ENCODE peak calls at places on chromosome 15, in five cellular contexts. Y, T, A, B and J are unnamed samples.

GRCh38 chr15:87713405-87713995 is 543.0 kb downstream of the NTRK3 start:
- DNase-seq in Y (no peak), T (no peak), A (no peak), B (no peak), J (no peak)

GRCh38 chr15:62407216-62407615 is 242.1 kb upstream of the C2CD4B start:
- DNase-seq in Y (no peak), T (no peak), A (no peak), B (no peak), J (no peak)

GRCh38 chr15:48331796-48332641 is 790 bp downstream of the DUT start:
- DNase-seq in Y (peak), T (peak), A (peak), B (peak), J (peak)

GRCh38 chr15:57216288-57216687 is 160.0 kb upstream of the CGNL1 start:
- DNase-seq in Y (no peak), T (no peak), A (no peak), B (no peak), J (no peak)

GRCh38 chr15:99257107-99257750 is 5.9 kb downstream of the LRRC28 start:
- DNase-seq in Y (no peak), T (no peak), A (no peak), B (no peak), J (no peak)

GRCh38 chr15:83471307-83471866 is 24.2 kb downstream of the SH3GL3 start:
- DNase-seq in Y (no peak), T (no peak), A (no peak), B (no peak), J (no peak)

GRCh38 chr15:92650256-92650655 is 5.3 kb downstream of the FAM174B start:
- DNase-seq in Y (peak), T (no peak), A (no peak), B (no peak), J (no peak)

GRCh38 chr15:57364282-57365007 is 11.9 kb upstream of the CGNL1 start:
- DNase-seq in Y (no peak), T (no peak), A (no peak), B (no peak), J (no peak)

GRCh38 chr15:47505712-47506542 is 211.4 kb upstream of the SEMA6D start:
- DNase-seq in Y (no peak), T (no peak), A (no peak), B (peak), J (no peak)

GRCh38 chr15:100879461-100880138 is at the start of gene ALDH1A3:
- DNase-seq in Y (peak), T (peak), A (peak), B (no peak), J (peak)

GRCh38 chr15:42932833-42933515 is 12.4 kb upstream of the TTBK2 start:
- DNase-seq in Y (no peak), T (no peak), A (no peak), B (no peak), J (no peak)

GRCh38 chr15:49675051-49675450 is 54.2 kb downstream of the DTWD1 start:
- DNase-seq in Y (no peak), T (no peak), A (no peak), B (no peak), J (peak)